ENCODE peak calls at places on chromosomes 2 and 18, in four cellular contexts. I is H9, U is endothelial cell of umbilical vein, X is sigmoid colon. V is an unnamed sample. For H3K27me3, the result is how much of the 10 kb centered on the place peaks cover.

GRCh38 chr18:28657836-28658410 is 481.0 kb upstream of the CDH2 start:
- DNase-seq in I (no peak), U (peak), X (no peak), V (peak)

GRCh38 chr2:21423854-21424253 is 300.1 kb downstream of the TDRD15 start:
- DNase-seq in I (no peak), U (no peak), X (no peak), V (peak)

GRCh38 chr2:207397917-207398655 is 131.7 kb upstream of the CREB1 start:
- DNase-seq in I (no peak), U (no peak), X (no peak), V (no peak)

GRCh38 chr2:35365859-35366258 is 989.7 kb upstream of the CRIM1 start:
- DNase-seq in I (no peak), U (no peak), X (no peak), V (no peak)

GRCh38 chr2:233486357-233486756 is 80.2 kb downstream of the USP40 start:
- DNase-seq in I (no peak), U (no peak), X (no peak), V (peak)

GRCh38 chr2:205746408-205746785 is 64.1 kb downstream of the NRP2 start:
- DNase-seq in I (no peak), U (no peak), X (peak), V (no peak)

GRCh38 chr2:212640428-212640827 is 101.8 kb upstream of the ERBB4 start:
- DNase-seq in I (no peak), U (no peak), X (no peak), V (no peak)

GRCh38 chr2:184338776-184339175 is 259.6 kb upstream of the ZNF804A start:
- DNase-seq in I (no peak), U (no peak), X (no peak), V (no peak)

GRCh38 chr2:230824406-230824978 is 40.2 kb upstream of the ITM2C start:
- DNase-seq in I (peak), U (peak), X (no peak), V (peak)

GRCh38 chr2:107376910-107377309 is 449.8 kb upstream of the RGPD4 start:
- DNase-seq in I (no peak), U (no peak), X (no peak), V (no peak)

GRCh38 chr18:22282311-22283235 is 113.2 kb downstream of the GATA6 start:
- DNase-seq in I (peak), U (peak), X (no peak), V (peak)

GRCh38 chr2:28683100-28683706 is 68.4 kb upstream of the PPP1CB start:
- DNase-seq in I (peak), U (peak), X (peak), V (peak)

GRCh38 chr2:195666113-195666712 is 9.2 kb downstream of the SLC39A10 start:
- DNase-seq in I (no peak), U (peak), X (no peak), V (no peak)

GRCh38 chr2:240569523-240569997 is 1.3 kb downstream of the RNPEPL1 start:
- DNase-seq in I (no peak), U (no peak), X (no peak), V (no peak)

GRCh38 chr2:223815186-223815883 is 22.0 kb downstream of the AP1S3 start:
- DNase-seq in I (no peak), U (peak), X (no peak), V (peak)

GRCh38 chr2:64735504-64735903 is 81.8 kb upstream of the SERTAD2 start:
- DNase-seq in I (no peak), U (no peak), X (no peak), V (no peak)

GRCh38 chr2:113225505-113226259 is 51.9 kb downstream of the PSD4 start:
- DNase-seq in I (peak), U (no peak), X (peak), V (peak)

GRCh38 chr2:127097841-127098651 is 8.9 kb downstream of the BIN1 start:
- DNase-seq in I (no peak), U (no peak), X (peak), V (no peak)

GRCh38 chr2:20609995-20610357 is 40.9 kb downstream of the HS1BP3 start:
- DNase-seq in I (no peak), U (no peak), X (no peak), V (no peak)

GRCh38 chr18:28075501-28075900 is 101.4 kb downstream of the CDH2 start:
- DNase-seq in I (no peak), U (no peak), X (no peak), V (peak)

GRCh38 chr2:43853141-43854081 is 14.6 kb downstream of the ABCG8 start:
- DNase-seq in I (no peak), U (no peak), X (no peak), V (no peak)

GRCh38 chr2:96241901-96242611 is 23.7 kb downstream of the TMEM127 start:
- DNase-seq in I (no peak), U (peak), X (peak), V (peak)

GRCh38 chr2:61714210-61714609 is 139.7 kb downstream of the FAM161A start:
- DNase-seq in I (no peak), U (no peak), X (no peak), V (no peak)

GRCh38 chr2:63662028-63662804 is 73.5 kb downstream of the MDH1 start:
- DNase-seq in I (no peak), U (no peak), X (no peak), V (peak)

GRCh38 chr2:41735446-41735845 is 312.4 kb upstream of the PKDCC start:
- DNase-seq in I (no peak), U (no peak), X (no peak), V (no peak)

GRCh38 chr2:69833752-69834151 is 4.3 kb downstream of the GMCL1 start:
- DNase-seq in I (no peak), U (no peak), X (no peak), V (no peak)

GRCh38 chr18:77057043-77057442 is 75.5 kb downstream of the MBP start:
- DNase-seq in I (no peak), U (no peak), X (no peak), V (peak)

GRCh38 chr2:50591642-50592041 is 440.3 kb downstream of the NRXN1 start:
- DNase-seq in I (no peak), U (no peak), X (peak), V (peak)

GRCh38 chr2:236910966-236911495 is 174.7 kb upstream of the COPS8 start:
- DNase-seq in I (no peak), U (no peak), X (no peak), V (no peak)

GRCh38 chr2:126264625-126265024 is 391.3 kb upstream of the GYPC start:
- DNase-seq in I (no peak), U (no peak), X (no peak), V (no peak)

GRCh38 chr2:18719978-18720775 is 130.8 kb upstream of the NT5C1B start:
- DNase-seq in I (no peak), U (peak), X (no peak), V (peak)

GRCh38 chr2:44579837-44580230 is 218.1 kb downstream of the CAMKMT start:
- DNase-seq in I (no peak), U (no peak), X (no peak), V (no peak)

DNA sequence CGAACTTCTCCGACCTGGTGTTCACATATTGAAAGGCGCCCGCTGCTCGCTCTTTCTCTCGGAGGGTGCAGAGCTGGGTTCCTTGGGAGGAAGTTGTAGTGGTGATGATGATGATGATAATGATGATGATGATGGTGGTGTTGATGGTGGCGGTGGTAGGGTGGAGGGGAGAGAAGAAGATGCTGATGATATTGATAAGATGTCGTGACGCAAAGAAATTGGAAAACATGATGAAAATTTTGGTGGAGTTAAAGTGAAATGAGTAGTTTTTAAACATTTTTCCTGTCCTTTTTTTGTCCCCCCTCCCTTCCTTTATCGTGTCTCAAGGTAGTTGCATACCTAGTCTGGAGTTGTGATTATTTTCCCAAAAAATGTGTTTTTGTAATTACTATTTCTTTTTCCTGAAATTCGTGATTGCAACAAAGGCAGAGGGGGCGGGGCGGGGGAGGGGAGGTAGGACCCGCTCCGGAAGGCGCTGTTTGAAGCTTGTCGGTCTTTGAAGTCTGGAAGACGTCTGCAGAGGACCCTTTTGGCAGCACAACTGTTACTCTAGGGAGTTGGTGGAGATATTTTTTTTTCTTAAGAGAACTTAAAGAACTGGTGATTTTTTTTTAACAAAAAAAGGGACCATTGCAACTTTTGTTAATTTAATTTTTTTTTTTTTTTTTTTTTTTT is 2.0 kb downstream of the SOX11 start:
- DNase-seq in I (no peak), U (no peak), X (no peak), V (peak)
- H3K27me3 ChIP-seq in I (under half), U (under half), X (half or more), V (under half)

GRCh38 chr2:27118525-27119329 is at the start of gene CGREF1:
- DNase-seq in I (peak), U (peak), X (no peak), V (no peak)

GRCh38 chr2:27126252-27126710 is 2.7 kb downstream of the ABHD1 start:
- DNase-seq in I (no peak), U (no peak), X (peak), V (no peak)

GRCh38 chr2:27123302-27124150 is at the start of gene ABHD1:
- DNase-seq in I (peak), U (peak), X (peak), V (no peak)

GRCh38 chr2:27125104-27125503 is 1.5 kb downstream of the ABHD1 start:
- DNase-seq in I (no peak), U (no peak), X (no peak), V (no peak)

GRCh38 chr2:27122791-27123190 is 824 bp upstream of the ABHD1 start:
- DNase-seq in I (no peak), U (no peak), X (peak), V (no peak)
- H3K27me3 ChIP-seq in I (under half), U (under half), X (under half), V (under half)

GRCh38 chr2:238231809-238232208 is 8.0 kb downstream of the HES6 start:
- DNase-seq in I (no peak), U (no peak), X (no peak), V (no peak)
- H3K27me3 ChIP-seq in I (under half), U (under half), X (under half), V (under half)

DNA sequence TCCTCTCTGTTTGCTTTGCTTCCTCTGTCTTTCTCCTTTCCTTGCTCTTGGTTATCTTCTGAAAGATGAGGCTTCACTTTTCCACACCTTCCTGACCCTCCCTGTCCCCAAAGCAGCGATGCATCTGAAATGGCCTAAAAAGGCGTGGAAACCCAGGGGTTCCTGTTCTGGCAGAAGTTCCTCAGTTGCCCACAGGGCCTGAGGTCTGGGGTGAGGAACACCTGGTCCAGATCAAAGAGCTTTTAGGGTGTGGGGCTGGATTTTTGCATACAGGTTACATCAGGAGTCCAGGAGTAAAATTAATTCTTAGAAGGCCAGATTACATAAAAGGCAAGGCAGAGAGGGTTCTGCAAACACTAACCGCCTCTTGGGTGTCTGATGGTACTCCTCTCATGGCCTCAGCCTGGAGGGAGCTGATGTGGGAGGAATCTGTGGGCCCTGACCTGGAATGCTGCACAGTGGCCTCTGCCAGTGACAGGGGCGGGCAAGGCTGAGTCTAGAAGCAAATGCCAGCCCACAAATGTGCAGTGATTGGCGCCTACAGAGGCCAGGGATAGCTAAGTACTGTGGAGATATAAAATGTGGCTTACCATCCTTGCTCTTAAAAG is 41.8 kb downstream of the INPP4A start:
- DNase-seq in I (no peak), U (no peak), X (peak), V (no peak)
- H3K27me3 ChIP-seq in I (under half), U (under half), X (under half), V (under half)

GRCh38 chr18:2846638-2847340 is at the start of gene EMILIN2:
- DNase-seq in I (peak), U (peak), X (peak), V (peak)

GRCh38 chr18:2848145-2848878 is 1.5 kb downstream of the EMILIN2 start:
- DNase-seq in I (no peak), U (no peak), X (no peak), V (peak)

GRCh38 chr18:2845175-2845574 is 1.6 kb upstream of the EMILIN2 start:
- DNase-seq in I (no peak), U (no peak), X (no peak), V (no peak)

GRCh38 chr18:2847341-2848144 is 737 bp downstream of the EMILIN2 start:
- DNase-seq in I (peak), U (no peak), X (peak), V (peak)

GRCh38 chr18:2846241-2846637 is 567 bp upstream of the EMILIN2 start:
- DNase-seq in I (no peak), U (peak), X (peak), V (peak)
- H3K27me3 ChIP-seq in I (under half), U (under half), X (half or more), V (under half)

DNA sequence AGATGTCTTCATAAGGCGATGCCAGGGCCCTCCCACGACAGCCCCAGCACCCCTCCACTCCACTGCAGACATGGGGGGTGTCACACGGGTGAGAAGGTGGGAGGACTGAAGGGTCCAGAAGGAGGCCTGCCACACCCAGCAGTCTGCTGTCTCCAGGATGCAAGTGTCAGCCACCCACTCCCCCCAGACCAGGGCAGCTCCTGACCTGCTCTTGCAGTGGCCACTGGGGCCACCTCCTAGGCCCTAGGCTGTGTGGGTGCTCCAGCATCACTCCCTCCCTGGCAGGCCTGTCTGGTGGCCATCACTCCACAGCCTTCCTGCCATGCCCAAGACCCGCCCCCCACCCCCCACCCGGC is 171.0 kb downstream of the CELF4 start:
- DNase-seq in I (no peak), U (no peak), X (no peak), V (no peak)
- H3K27me3 ChIP-seq in I (under half), U (under half), X (under half), V (under half)

GRCh38 chr2:172098650-172099471 is 3.8 kb downstream of the DLX2 start:
- DNase-seq in I (no peak), U (peak), X (peak), V (peak)

GRCh38 chr2:172096661-172097547 is 5.8 kb downstream of the DLX2 start:
- DNase-seq in I (no peak), U (peak), X (peak), V (peak)

GRCh38 chr2:172097557-172098131 is 5.1 kb downstream of the DLX2 start:
- DNase-seq in I (no peak), U (no peak), X (no peak), V (no peak)

GRCh38 chr2:172099472-172100079 is 3.1 kb downstream of the DLX2 start:
- DNase-seq in I (no peak), U (no peak), X (no peak), V (no peak)

GRCh38 chr2:172098287-172098649 is 4.4 kb downstream of the DLX2 start:
- DNase-seq in I (no peak), U (no peak), X (no peak), V (no peak)
- H3K27me3 ChIP-seq in I (half or more), U (under half), X (half or more), V (under half)

GRCh38 chr2:176170606-176171005 is 13.5 kb downstream of the HOXD3 start:
- DNase-seq in I (no peak), U (peak), X (no peak), V (peak)

GRCh38 chr2:176169181-176169580 is 12.1 kb downstream of the HOXD3 start:
- DNase-seq in I (no peak), U (no peak), X (no peak), V (no peak)

GRCh38 chr2:176167398-176167797 is 10.3 kb downstream of the HOXD3 start:
- DNase-seq in I (no peak), U (no peak), X (no peak), V (no peak)

GRCh38 chr2:176171331-176172006 is 14.4 kb downstream of the HOXD3 start:
- DNase-seq in I (peak), U (no peak), X (peak), V (no peak)

GRCh38 chr2:176169711-176170110 is 12.6 kb downstream of the HOXD3 start:
- DNase-seq in I (no peak), U (no peak), X (no peak), V (no peak)
- H3K27me3 ChIP-seq in I (half or more), U (under half), X (half or more), V (under half)

DNA sequence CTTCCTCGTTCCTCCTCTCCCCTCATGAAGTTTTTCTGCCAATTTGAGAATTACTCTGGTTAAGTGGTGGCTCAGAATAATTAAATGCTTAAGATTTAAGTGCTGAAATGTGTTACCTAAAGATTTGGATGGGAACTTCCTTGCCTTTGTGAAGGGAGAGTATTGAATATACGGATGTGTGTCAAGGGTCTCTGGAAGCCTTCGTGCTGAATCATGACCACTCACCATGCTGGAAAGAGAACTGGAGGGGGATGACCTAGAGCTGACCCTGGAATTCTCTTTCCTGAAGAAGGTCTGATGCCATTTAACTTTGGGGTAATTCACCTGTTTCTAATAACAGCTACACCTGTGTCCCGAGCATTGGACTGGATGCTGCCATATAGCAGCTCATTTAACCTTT is 2.2 kb downstream of the MOCOS start:
- DNase-seq in I (no peak), U (no peak), X (no peak), V (no peak)
- H3K27me3 ChIP-seq in I (under half), U (under half), X (under half), V (under half)